ENCODE peak calls at places on chromosomes 12 and 14, in eight cellular contexts. One of them, this sample, is unnamed. For H3K4me1, the result is how much of the 10 kb centered on the place peaks cover.

GRCh38 chr12:53298154-53298553 is 1.3 kb upstream of the MYG1 start:
- DNase-seq in gastrocnemius medialis: no peak
- DNase-seq in A549: no peak
- DNase-seq in tibial nerve: no peak
- DNase-seq in fibroblast of lung: peak
- DNase-seq in astrocyte: peak
- DNase-seq in left ventricle myocardium inferior: no peak
- DNase-seq in right cardiac atrium: no peak
- DNase-seq in this sample: no peak

GRCh38 chr12:68011882-68012207 is 22.6 kb downstream of the IFNG-AS1 start:
- DNase-seq in left ventricle myocardium inferior: no peak
- DNase-seq in fibroblast of lung: peak
- DNase-seq in right cardiac atrium: no peak
- DNase-seq in tibial nerve: no peak
- DNase-seq in A549: no peak
- DNase-seq in astrocyte: no peak
- DNase-seq in gastrocnemius medialis: no peak
- DNase-seq in this sample: no peak

GRCh38 chr12:108724054-108724889 is 7.0 kb downstream of the CORO1C start:
- DNase-seq in gastrocnemius medialis: no peak
- DNase-seq in left ventricle myocardium inferior: no peak
- DNase-seq in right cardiac atrium: no peak
- DNase-seq in tibial nerve: no peak
- DNase-seq in fibroblast of lung: peak
- DNase-seq in astrocyte: peak
- DNase-seq in A549: no peak
- DNase-seq in this sample: no peak

GRCh38 chr14:63918411-63918810 is 65.6 kb downstream of the SYNE2 start:
- DNase-seq in A549: no peak
- DNase-seq in right cardiac atrium: no peak
- DNase-seq in gastrocnemius medialis: no peak
- DNase-seq in fibroblast of lung: no peak
- DNase-seq in astrocyte: no peak
- DNase-seq in tibial nerve: no peak
- DNase-seq in left ventricle myocardium inferior: no peak
- DNase-seq in this sample: peak

GRCh38 chr14:61102549-61103466 is 121.8 kb downstream of the SLC38A6 start:
- DNase-seq in fibroblast of lung: no peak
- DNase-seq in A549: no peak
- DNase-seq in astrocyte: no peak
- DNase-seq in right cardiac atrium: no peak
- DNase-seq in gastrocnemius medialis: no peak
- DNase-seq in left ventricle myocardium inferior: no peak
- DNase-seq in tibial nerve: no peak
- DNase-seq in this sample: peak

GRCh38 chr12:989751-990278 is 1.2 kb upstream of the ERC1 start:
- DNase-seq in astrocyte: peak
- DNase-seq in fibroblast of lung: peak
- DNase-seq in gastrocnemius medialis: peak
- DNase-seq in right cardiac atrium: no peak
- DNase-seq in tibial nerve: no peak
- DNase-seq in left ventricle myocardium inferior: no peak
- DNase-seq in A549: peak
- DNase-seq in this sample: no peak

GRCh38 chr12:65778268-65779090 is 45.8 kb upstream of the HMGA2 start:
- DNase-seq in gastrocnemius medialis: no peak
- DNase-seq in astrocyte: peak
- DNase-seq in left ventricle myocardium inferior: no peak
- DNase-seq in right cardiac atrium: no peak
- DNase-seq in tibial nerve: no peak
- DNase-seq in A549: no peak
- DNase-seq in fibroblast of lung: peak
- DNase-seq in this sample: no peak

GRCh38 chr12:55946553-55946952 is 15.6 kb downstream of the DGKA start:
- DNase-seq in tibial nerve: no peak
- DNase-seq in astrocyte: no peak
- DNase-seq in gastrocnemius medialis: no peak
- DNase-seq in left ventricle myocardium inferior: no peak
- DNase-seq in right cardiac atrium: no peak
- DNase-seq in A549: no peak
- DNase-seq in fibroblast of lung: no peak
- DNase-seq in this sample: no peak

GRCh38 chr12:67705394-67706370 is 57.1 kb downstream of the DYRK2 start:
- DNase-seq in fibroblast of lung: peak
- DNase-seq in right cardiac atrium: no peak
- DNase-seq in astrocyte: peak
- DNase-seq in gastrocnemius medialis: peak
- DNase-seq in A549: no peak
- DNase-seq in left ventricle myocardium inferior: no peak
- DNase-seq in tibial nerve: no peak
- DNase-seq in this sample: no peak

GRCh38 chr14:44662250-44662891 is 155.3 kb upstream of the FSCB start:
- DNase-seq in fibroblast of lung: no peak
- DNase-seq in astrocyte: no peak
- DNase-seq in gastrocnemius medialis: no peak
- DNase-seq in A549: no peak
- DNase-seq in right cardiac atrium: no peak
- DNase-seq in left ventricle myocardium inferior: no peak
- DNase-seq in tibial nerve: no peak
- DNase-seq in this sample: no peak

GRCh38 chr12:578743-579449 is 84.3 kb downstream of the NINJ2 start:
- DNase-seq in fibroblast of lung: peak
- DNase-seq in gastrocnemius medialis: no peak
- DNase-seq in astrocyte: peak
- DNase-seq in tibial nerve: peak
- DNase-seq in A549: no peak
- DNase-seq in right cardiac atrium: no peak
- DNase-seq in left ventricle myocardium inferior: no peak
- DNase-seq in this sample: no peak

GRCh38 chr12:193282-193681 is 20.7 kb downstream of the SLC6A12 start:
- DNase-seq in left ventricle myocardium inferior: no peak
- DNase-seq in right cardiac atrium: no peak
- DNase-seq in A549: no peak
- DNase-seq in tibial nerve: no peak
- DNase-seq in fibroblast of lung: no peak
- DNase-seq in gastrocnemius medialis: no peak
- DNase-seq in astrocyte: no peak
- DNase-seq in this sample: no peak

GRCh38 chr14:95039993-95040348 is 117.4 kb downstream of the DICER1 start:
- DNase-seq in astrocyte: no peak
- DNase-seq in right cardiac atrium: no peak
- DNase-seq in left ventricle myocardium inferior: no peak
- DNase-seq in tibial nerve: no peak
- DNase-seq in gastrocnemius medialis: no peak
- DNase-seq in A549: no peak
- DNase-seq in fibroblast of lung: no peak
- DNase-seq in this sample: peak

GRCh38 chr14:101476931-101477553 is 84.3 kb upstream of the DIO3 start:
- DNase-seq in astrocyte: no peak
- DNase-seq in tibial nerve: no peak
- DNase-seq in left ventricle myocardium inferior: no peak
- DNase-seq in A549: peak
- DNase-seq in fibroblast of lung: no peak
- DNase-seq in right cardiac atrium: no peak
- DNase-seq in gastrocnemius medialis: no peak
- DNase-seq in this sample: no peak
- H3K4me1 ChIP-seq in astrocyte: under half
- H3K4me1 ChIP-seq in tibial nerve: under half
- H3K4me1 ChIP-seq in left ventricle myocardium inferior: under half
- H3K4me1 ChIP-seq in A549: half or more
- H3K4me1 ChIP-seq in fibroblast of lung: under half
- H3K4me1 ChIP-seq in right cardiac atrium: under half
- H3K4me1 ChIP-seq in gastrocnemius medialis: under half
- H3K4me1 ChIP-seq in this sample: under half

GRCh38 chr14:68951051-68951797 is 27.9 kb downstream of the ACTN1 start:
- DNase-seq in A549: peak
- DNase-seq in left ventricle myocardium inferior: peak
- DNase-seq in tibial nerve: peak
- DNase-seq in fibroblast of lung: peak
- DNase-seq in right cardiac atrium: peak
- DNase-seq in gastrocnemius medialis: peak
- DNase-seq in astrocyte: peak
- DNase-seq in this sample: peak

GRCh38 chr14:68950111-68950510 is 29.0 kb downstream of the ACTN1 start:
- DNase-seq in gastrocnemius medialis: no peak
- DNase-seq in astrocyte: no peak
- DNase-seq in right cardiac atrium: no peak
- DNase-seq in left ventricle myocardium inferior: no peak
- DNase-seq in fibroblast of lung: peak
- DNase-seq in A549: no peak
- DNase-seq in tibial nerve: no peak
- DNase-seq in this sample: no peak

GRCh38 chr14:68951800-68952540 is 27.1 kb downstream of the ACTN1 start:
- DNase-seq in A549: no peak
- DNase-seq in astrocyte: no peak
- DNase-seq in gastrocnemius medialis: no peak
- DNase-seq in fibroblast of lung: no peak
- DNase-seq in right cardiac atrium: peak
- DNase-seq in left ventricle myocardium inferior: peak
- DNase-seq in tibial nerve: no peak
- DNase-seq in this sample: no peak

GRCh38 chr14:68955164-68955921 is 23.8 kb downstream of the ACTN1 start:
- DNase-seq in fibroblast of lung: peak
- DNase-seq in gastrocnemius medialis: no peak
- DNase-seq in left ventricle myocardium inferior: no peak
- DNase-seq in tibial nerve: no peak
- DNase-seq in astrocyte: no peak
- DNase-seq in right cardiac atrium: peak
- DNase-seq in A549: no peak
- DNase-seq in this sample: no peak

DNA sequence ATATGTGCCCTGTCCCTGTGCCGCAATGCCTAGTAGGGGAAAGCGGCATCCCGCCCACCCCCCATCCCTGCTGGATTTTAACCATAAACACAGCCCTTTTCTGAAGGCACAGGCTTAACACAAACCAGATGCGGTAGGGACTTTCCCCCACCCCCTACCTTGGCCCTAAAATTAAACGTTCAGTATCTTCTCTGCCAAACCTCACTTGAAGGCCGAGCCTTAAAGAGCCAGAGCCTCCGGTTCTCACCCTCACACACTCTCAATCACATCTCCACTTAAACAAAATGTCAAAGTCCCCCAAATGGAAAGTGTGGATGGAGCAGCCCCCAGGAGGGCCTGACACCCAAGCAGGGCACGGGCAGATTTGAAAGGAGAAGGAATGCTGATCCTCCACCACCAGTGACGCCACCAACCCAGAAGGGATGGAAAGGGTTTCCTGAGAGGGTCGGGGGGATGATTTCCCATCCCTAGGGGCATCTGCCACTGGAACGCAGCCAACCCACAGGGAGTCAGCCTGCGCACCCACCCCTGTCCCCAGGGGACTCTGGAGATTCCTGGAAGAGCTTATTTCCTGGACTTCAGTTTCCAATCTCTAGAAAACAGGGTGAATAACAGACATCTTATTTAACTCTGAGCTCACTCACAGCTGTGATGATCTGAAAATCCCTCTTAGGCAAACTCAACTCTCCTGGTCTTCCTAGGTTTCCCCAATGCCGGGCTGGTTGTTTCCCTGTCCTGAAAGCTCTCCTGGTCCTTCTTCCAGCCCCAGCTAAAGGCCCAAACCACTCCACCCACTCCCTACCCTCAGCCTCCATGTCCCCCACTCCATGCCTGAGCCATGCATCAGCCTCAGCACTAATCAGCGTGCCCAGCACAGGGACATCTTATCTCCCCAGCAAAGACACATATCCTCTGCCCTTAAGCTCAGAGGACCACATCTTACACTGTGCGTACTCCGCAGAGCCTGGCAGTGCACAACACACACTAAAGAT is 26.3 kb downstream of the ACTN1 start:
- DNase-seq in gastrocnemius medialis: no peak
- DNase-seq in tibial nerve: no peak
- DNase-seq in astrocyte: peak
- DNase-seq in right cardiac atrium: peak
- DNase-seq in fibroblast of lung: peak
- DNase-seq in left ventricle myocardium inferior: peak
- DNase-seq in A549: no peak
- DNase-seq in this sample: no peak
- H3K4me1 ChIP-seq in gastrocnemius medialis: half or more
- H3K4me1 ChIP-seq in tibial nerve: half or more
- H3K4me1 ChIP-seq in astrocyte: half or more
- H3K4me1 ChIP-seq in right cardiac atrium: half or more
- H3K4me1 ChIP-seq in fibroblast of lung: half or more
- H3K4me1 ChIP-seq in left ventricle myocardium inferior: half or more
- H3K4me1 ChIP-seq in A549: half or more
- H3K4me1 ChIP-seq in this sample: half or more

GRCh38 chr12:22333751-22334695 is 484 bp downstream of the ST8SIA1 start:
- DNase-seq in tibial nerve: no peak
- DNase-seq in left ventricle myocardium inferior: no peak
- DNase-seq in fibroblast of lung: no peak
- DNase-seq in A549: no peak
- DNase-seq in astrocyte: no peak
- DNase-seq in right cardiac atrium: peak
- DNase-seq in gastrocnemius medialis: no peak
- DNase-seq in this sample: no peak

GRCh38 chr12:22334696-22335290 is at the start of gene ST8SIA1:
- DNase-seq in A549: peak
- DNase-seq in tibial nerve: peak
- DNase-seq in left ventricle myocardium inferior: peak
- DNase-seq in gastrocnemius medialis: no peak
- DNase-seq in fibroblast of lung: no peak
- DNase-seq in astrocyte: no peak
- DNase-seq in right cardiac atrium: peak
- DNase-seq in this sample: no peak

GRCh38 chr12:22332191-22332590 is 2.3 kb downstream of the ST8SIA1 start:
- DNase-seq in right cardiac atrium: no peak
- DNase-seq in tibial nerve: no peak
- DNase-seq in fibroblast of lung: no peak
- DNase-seq in A549: no peak
- DNase-seq in astrocyte: no peak
- DNase-seq in gastrocnemius medialis: no peak
- DNase-seq in left ventricle myocardium inferior: no peak
- DNase-seq in this sample: no peak

GRCh38 chr12:22333186-22333745 is 1.2 kb downstream of the ST8SIA1 start:
- DNase-seq in tibial nerve: no peak
- DNase-seq in fibroblast of lung: peak
- DNase-seq in A549: no peak
- DNase-seq in left ventricle myocardium inferior: no peak
- DNase-seq in astrocyte: peak
- DNase-seq in gastrocnemius medialis: no peak
- DNase-seq in right cardiac atrium: no peak
- DNase-seq in this sample: no peak
- H3K4me1 ChIP-seq in tibial nerve: under half
- H3K4me1 ChIP-seq in fibroblast of lung: under half
- H3K4me1 ChIP-seq in A549: under half
- H3K4me1 ChIP-seq in left ventricle myocardium inferior: under half
- H3K4me1 ChIP-seq in astrocyte: under half
- H3K4me1 ChIP-seq in gastrocnemius medialis: under half
- H3K4me1 ChIP-seq in right cardiac atrium: under half
- H3K4me1 ChIP-seq in this sample: under half

DNA sequence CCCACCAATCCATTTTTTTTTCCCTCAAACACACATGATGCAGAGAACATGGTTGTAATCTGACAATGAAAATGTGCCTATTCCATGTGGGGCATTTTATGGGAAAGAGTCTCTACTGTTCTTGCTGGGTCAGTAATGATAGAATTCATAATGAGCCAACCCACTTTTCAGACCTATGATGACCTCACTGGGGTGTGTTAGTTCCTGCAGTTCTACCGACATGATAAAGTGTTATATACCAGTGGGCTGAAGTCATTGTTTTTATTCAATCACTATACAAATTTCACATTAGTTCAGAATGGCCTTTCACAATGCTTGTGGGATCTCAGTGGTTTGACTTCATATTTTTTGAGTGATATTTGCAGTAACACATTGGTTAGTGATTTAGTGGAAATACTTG is 47.5 kb downstream of the PPFIBP1 start:
- DNase-seq in A549: no peak
- DNase-seq in gastrocnemius medialis: no peak
- DNase-seq in fibroblast of lung: peak
- DNase-seq in tibial nerve: no peak
- DNase-seq in left ventricle myocardium inferior: no peak
- DNase-seq in right cardiac atrium: no peak
- DNase-seq in astrocyte: peak
- DNase-seq in this sample: no peak
- H3K4me1 ChIP-seq in A549: under half
- H3K4me1 ChIP-seq in gastrocnemius medialis: under half
- H3K4me1 ChIP-seq in fibroblast of lung: under half
- H3K4me1 ChIP-seq in tibial nerve: under half
- H3K4me1 ChIP-seq in left ventricle myocardium inferior: half or more
- H3K4me1 ChIP-seq in right cardiac atrium: under half
- H3K4me1 ChIP-seq in astrocyte: half or more
- H3K4me1 ChIP-seq in this sample: under half